ENCODE peak calls at places on chromosomes 12 and 14, in five cellular contexts. J, V, I, M and E are unnamed samples.

GRCh38 chr12:31482816-31483215 is 108.1 kb downstream of the DENND5B start:
- DNase-seq in V (no peak), J (peak; percentile 15), M (no peak), I (no peak), E (no peak)

GRCh38 chr14:97411938-97412612 is 614.9 kb downstream of the VRK1 start:
- DNase-seq in I (no peak), M (no peak), V (no peak), J (no peak), E (no peak)

GRCh38 chr12:109811624-109811995 is 21.6 kb downstream of the TRPV4 start:
- DNase-seq in J (no peak), M (no peak), V (no peak), I (no peak), E (no peak)

GRCh38 chr12:109758406-109759075 is 44.9 kb downstream of the FAM222A start:
- DNase-seq in J (no peak), I (no peak), M (no peak), V (peak; percentile 32), E (no peak)

GRCh38 chr12:86683568-86683991 is 427.4 kb upstream of the MGAT4C start:
- DNase-seq in I (no peak), J (no peak), M (no peak), V (no peak), E (no peak)

GRCh38 chr12:10365716-10366433 is 24.0 kb downstream of the KLRK1 start:
- DNase-seq in V (no peak), I (no peak), M (no peak), J (no peak), E (no peak)

GRCh38 chr12:75065482-75065881 is 144.2 kb downstream of the KCNC2 start:
- DNase-seq in V (no peak), M (no peak), J (no peak), I (no peak), E (no peak)

GRCh38 chr12:56014205-56014604 is 6.6 kb upstream of the IKZF4 start:
- DNase-seq in M (no peak), J (no peak), I (no peak), V (no peak), E (no peak)

GRCh38 chr12:115405471-115405860 is 721.5 kb upstream of the TBX3 start:
- DNase-seq in M (no peak), J (no peak), V (no peak), I (no peak), E (no peak)
- H3K27ac ChIP-seq in M (no peak overlapping the region), J (no peak overlapping the region), V (no peak overlapping the region), I (no peak overlapping the region), E (no peak overlapping the region)

GRCh38 chr14:75257241-75257640 is 21.4 kb upstream of the FOS start:
- DNase-seq in J (peak; percentile 74), M (no peak), I (no peak), V (no peak), E (no peak)
- H3K27ac ChIP-seq in J (peak overlapping the region; percentile 99), M (peak overlapping the region; percentile 96), I (no peak overlapping the region), V (no peak overlapping the region), E (peak overlapping the region; percentile 90)

DNA sequence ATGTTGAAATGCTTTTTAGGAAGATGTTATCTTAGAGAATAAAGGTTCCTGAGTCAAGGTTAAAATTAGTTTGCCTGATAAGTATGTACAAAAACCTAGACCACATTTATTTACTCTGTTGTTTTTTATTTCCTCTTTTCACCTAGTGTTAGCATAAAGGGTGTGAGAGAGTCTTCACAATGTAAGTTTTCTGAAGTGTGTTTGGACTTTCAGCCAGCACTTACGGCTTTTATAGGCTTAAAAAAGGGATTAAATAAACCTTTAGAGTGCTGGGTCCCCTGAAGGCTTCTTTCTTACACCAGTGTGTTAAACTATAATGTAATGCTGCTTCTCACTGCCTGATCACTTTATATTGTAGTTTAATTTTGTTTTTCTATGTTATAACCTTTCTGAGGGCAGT is 27.2 kb downstream of the ARHGAP5 start:
- DNase-seq in M (no peak), I (no peak), V (no peak), J (no peak), E (no peak)
- H3K27ac ChIP-seq in M (no peak overlapping the region), I (no peak overlapping the region), V (no peak overlapping the region), J (no peak overlapping the region), E (no peak overlapping the region)

DNA sequence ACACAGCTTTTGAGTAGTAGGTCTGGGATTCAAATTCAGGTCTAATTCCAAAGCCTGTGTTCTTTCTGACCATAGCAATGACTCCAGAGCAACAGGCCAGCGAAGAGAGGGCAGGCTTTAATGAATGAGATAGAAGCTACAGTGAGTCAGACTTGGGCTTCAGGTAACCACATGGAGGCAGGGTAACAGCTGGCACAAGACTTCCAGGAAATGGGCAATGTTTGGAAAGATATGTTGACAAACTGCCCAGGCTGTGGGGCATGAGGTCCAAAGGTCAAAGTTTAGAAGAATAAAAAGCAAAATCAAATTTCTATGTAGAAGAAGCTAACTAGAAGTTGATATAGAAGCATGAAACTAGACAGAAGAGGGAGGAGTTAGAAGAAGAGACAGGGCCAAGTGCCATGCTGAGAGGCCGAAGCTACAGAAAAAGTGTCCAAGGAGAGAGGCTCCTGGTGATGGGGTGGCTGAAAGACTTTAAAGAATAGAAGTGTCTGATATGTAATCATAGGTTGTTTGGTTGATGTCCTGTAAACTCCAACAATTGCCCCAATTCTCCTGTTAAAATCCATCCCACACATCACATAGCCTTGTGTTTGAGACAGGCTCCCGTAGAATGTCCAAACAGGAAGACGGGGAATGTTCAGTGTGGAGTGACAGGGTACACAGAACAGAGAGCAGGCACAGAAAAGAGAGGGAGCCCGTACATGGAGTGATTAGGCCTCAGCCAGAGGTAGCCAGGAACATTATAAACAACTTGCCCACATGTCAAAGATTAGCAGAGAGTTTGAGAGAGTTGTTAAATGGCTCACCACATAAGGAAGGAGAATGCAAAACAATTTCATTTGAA is 384.7 kb downstream of the CCDC91 start:
- DNase-seq in V (peak; percentile 75), J (no peak), I (no peak), M (no peak), E (no peak)
- H3K27ac ChIP-seq in V (peak overlapping the region; percentile 73), J (no peak overlapping the region), I (no peak overlapping the region), M (no peak overlapping the region), E (no peak overlapping the region)

GRCh38 chr14:77511486-77512162 is 13.0 kb upstream of the ISM2 start:
- DNase-seq in I (no peak), M (no peak), V (no peak), J (no peak), E (no peak)
- H3K27ac ChIP-seq in I (no peak overlapping the region), M (no peak overlapping the region), V (no peak overlapping the region), J (no peak overlapping the region), E (no peak overlapping the region)

DNA sequence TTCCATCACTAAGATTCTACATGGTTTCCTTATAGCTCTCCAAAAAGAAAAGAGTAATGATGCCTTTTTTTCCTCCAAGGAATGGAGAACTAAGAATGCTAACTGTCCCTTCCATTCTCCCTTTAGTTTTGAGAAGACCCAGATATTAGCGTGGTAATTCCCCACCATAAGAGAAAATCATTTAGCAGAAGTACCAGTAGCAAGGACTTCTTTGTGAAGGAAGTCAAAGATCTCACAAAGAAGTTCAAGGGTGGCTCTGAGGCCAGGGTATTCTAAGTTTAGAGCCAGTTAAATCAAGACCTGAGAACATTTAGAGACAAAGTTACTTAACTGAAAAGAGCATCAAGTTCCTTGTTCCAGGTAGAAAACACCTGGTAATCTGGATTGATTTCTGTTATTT is 7.3 kb downstream of the USP15 start:
- DNase-seq in J (no peak), I (no peak), V (no peak), M (no peak), E (no peak)
- H3K27ac ChIP-seq in J (no peak overlapping the region), I (no peak overlapping the region), V (no peak overlapping the region), M (no peak overlapping the region), E (peak overlapping the region; percentile 48)

DNA sequence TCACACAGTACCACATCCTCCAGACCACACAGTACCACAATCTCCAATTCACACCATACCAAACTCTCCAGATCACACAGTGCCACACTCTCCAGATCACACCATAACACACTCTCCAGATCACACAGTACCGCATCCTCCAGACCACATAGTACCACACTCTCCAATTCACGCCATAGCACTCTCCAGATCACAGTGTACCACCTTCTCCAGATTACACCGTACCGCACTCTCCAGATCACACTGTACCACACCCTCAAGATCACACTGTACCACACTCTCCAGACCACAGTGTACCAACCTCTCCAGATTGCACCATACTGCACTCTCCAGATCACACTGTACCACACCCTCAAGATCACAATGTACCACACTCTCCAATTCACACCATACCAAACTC is 184.9 kb downstream of the NTF3 start:
- DNase-seq in M (no peak), V (no peak), J (no peak), I (no peak), E (no peak)
- H3K27ac ChIP-seq in M (no peak overlapping the region), V (no peak overlapping the region), J (no peak overlapping the region), I (no peak overlapping the region), E (no peak overlapping the region)

GRCh38 chr14:103332143-103332919 is 1.7 kb upstream of the EIF5 start:
- DNase-seq in I (no peak), M (no peak), V (no peak), J (no peak), E (no peak)
- H3K27ac ChIP-seq in I (no peak overlapping the region), M (peak overlapping the region; percentile 34), V (peak overlapping the region; percentile 100), J (peak overlapping the region; percentile 96), E (peak overlapping the region; percentile 100)

DNA sequence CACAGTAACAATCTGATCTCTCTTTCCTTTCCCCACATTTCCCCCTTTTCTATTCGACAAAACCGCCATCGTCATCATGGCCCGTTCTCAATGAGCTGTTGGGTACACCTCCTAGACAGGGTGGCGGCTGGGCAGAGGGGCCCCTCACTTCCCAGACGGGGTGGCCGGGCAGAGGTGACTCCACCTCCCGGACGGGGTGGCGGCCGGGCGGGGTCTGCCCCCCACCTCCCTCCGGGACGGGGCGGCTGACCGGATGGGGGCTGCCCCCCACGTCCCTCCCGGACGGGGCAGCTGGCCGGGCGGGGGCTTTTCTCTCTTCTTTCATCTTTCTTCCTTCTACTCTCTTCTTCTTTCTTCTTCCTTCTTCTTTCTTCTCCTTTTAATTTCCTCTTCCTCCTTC is 1.3 kb upstream of the NUBPL start:
- DNase-seq in I (no peak), J (no peak), V (no peak), M (no peak), E (peak; percentile 78)
- H3K27ac ChIP-seq in I (no peak overlapping the region), J (no peak overlapping the region), V (no peak overlapping the region), M (no peak overlapping the region), E (no peak overlapping the region)

GRCh38 chr14:102629011-102629444 is 36.6 kb downstream of the RCOR1 start:
- DNase-seq in V (no peak), I (no peak), M (no peak), J (no peak), E (no peak)

GRCh38 chr14:102626530-102626929 is 34.1 kb downstream of the RCOR1 start:
- DNase-seq in M (no peak), I (no peak), J (no peak), V (no peak), E (no peak)

GRCh38 chr14:102633906-102634595 is 41.6 kb downstream of the RCOR1 start:
- DNase-seq in V (no peak), M (no peak), I (no peak), J (no peak), E (no peak)

GRCh38 chr14:102629700-102630365 is 37.4 kb downstream of the RCOR1 start:
- DNase-seq in I (no peak), M (no peak), J (no peak), V (no peak), E (no peak)

DNA sequence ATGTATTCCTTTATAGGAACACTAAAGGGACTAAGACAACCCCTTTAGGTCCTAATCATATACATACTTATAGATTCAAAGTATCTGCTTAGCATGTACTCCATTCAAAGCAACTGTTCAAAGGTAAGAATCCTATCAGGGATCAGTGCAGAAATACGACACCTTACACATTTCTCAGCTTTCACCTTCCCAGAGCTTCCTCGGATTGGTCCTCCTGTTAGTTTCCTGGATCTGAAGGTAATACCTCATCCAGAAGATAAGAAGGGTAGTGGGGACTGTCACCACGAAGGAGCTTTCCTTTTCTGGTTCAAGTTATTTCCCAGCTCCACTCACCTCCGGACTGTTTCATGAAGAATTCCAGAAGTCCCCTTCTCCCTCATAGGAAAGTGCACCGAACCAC is 38.0 kb downstream of the RCOR1 start:
- DNase-seq in V (no peak), M (no peak), I (no peak), J (no peak), E (no peak)
- H3K27ac ChIP-seq in V (no peak overlapping the region), M (peak overlapping the region; percentile 5), I (no peak overlapping the region), J (no peak overlapping the region), E (peak overlapping the region; percentile 76)